ENCODE peak calls at places on chromosomes 5 and 9, in ten cellular contexts. One of them, this sample, is unnamed.

GRCh38 chr9:104836235-104836634 is 72.3 kb downstream of the NIPSNAP3B start:
- DNase-seq in progenitor cell of endocrine pancreas: no peak
- DNase-seq in posterior vena cava: no peak
- DNase-seq in heart left ventricle: no peak
- DNase-seq in endothelial cell: no peak
- DNase-seq in esophagus squamous epithelium: no peak
- DNase-seq in psoas muscle: no peak
- DNase-seq in COR-L47: peak; percentile 53
- DNase-seq in NCI-H2029: peak; percentile 71
- DNase-seq in naive thymus-derived CD4-positive, alpha-beta T cell: no peak
- DNase-seq in this sample: no peak

GRCh38 chr9:89481161-89481915 is 16.6 kb downstream of the SEMA4D start:
- DNase-seq in naive thymus-derived CD4-positive, alpha-beta T cell: peak; percentile 51
- DNase-seq in COR-L47: no peak
- DNase-seq in endothelial cell: no peak
- DNase-seq in esophagus squamous epithelium: no peak
- DNase-seq in heart left ventricle: no peak
- DNase-seq in psoas muscle: no peak
- DNase-seq in NCI-H2029: no peak
- DNase-seq in progenitor cell of endocrine pancreas: no peak
- DNase-seq in posterior vena cava: peak; percentile 28
- DNase-seq in this sample: no peak

GRCh38 chr5:98927988-98928801 is 612 bp downstream of the CHD1 start:
- DNase-seq in endothelial cell: peak; percentile 70
- DNase-seq in naive thymus-derived CD4-positive, alpha-beta T cell: peak; percentile 54
- DNase-seq in progenitor cell of endocrine pancreas: peak; percentile 56
- DNase-seq in COR-L47: peak; percentile 40
- DNase-seq in NCI-H2029: peak; percentile 47
- DNase-seq in psoas muscle: peak; percentile 77
- DNase-seq in posterior vena cava: peak; percentile 89
- DNase-seq in heart left ventricle: peak; percentile 75
- DNase-seq in esophagus squamous epithelium: peak; percentile 69
- DNase-seq in this sample: peak; percentile 83

GRCh38 chr5:141773779-141774531 is 91.9 kb upstream of the ARAP3 start:
- DNase-seq in psoas muscle: no peak
- DNase-seq in progenitor cell of endocrine pancreas: no peak
- DNase-seq in esophagus squamous epithelium: no peak
- DNase-seq in COR-L47: no peak
- DNase-seq in naive thymus-derived CD4-positive, alpha-beta T cell: no peak
- DNase-seq in endothelial cell: no peak
- DNase-seq in NCI-H2029: no peak
- DNase-seq in posterior vena cava: no peak
- DNase-seq in heart left ventricle: no peak
- DNase-seq in this sample: no peak

GRCh38 chr5:72559866-72560766 is 52.9 kb upstream of the ZNF366 start:
- DNase-seq in endothelial cell: no peak
- DNase-seq in COR-L47: no peak
- DNase-seq in esophagus squamous epithelium: no peak
- DNase-seq in heart left ventricle: peak; percentile 34
- DNase-seq in psoas muscle: no peak
- DNase-seq in posterior vena cava: no peak
- DNase-seq in progenitor cell of endocrine pancreas: no peak
- DNase-seq in naive thymus-derived CD4-positive, alpha-beta T cell: no peak
- DNase-seq in NCI-H2029: no peak
- DNase-seq in this sample: no peak

GRCh38 chr5:68217476-68217984 is 2.0 kb downstream of the PIK3R1 start:
- DNase-seq in heart left ventricle: no peak
- DNase-seq in NCI-H2029: no peak
- DNase-seq in progenitor cell of endocrine pancreas: no peak
- DNase-seq in psoas muscle: no peak
- DNase-seq in naive thymus-derived CD4-positive, alpha-beta T cell: no peak
- DNase-seq in endothelial cell: no peak
- DNase-seq in esophagus squamous epithelium: no peak
- DNase-seq in posterior vena cava: peak; percentile 63
- DNase-seq in COR-L47: no peak
- DNase-seq in this sample: no peak

GRCh38 chr9:86795861-86796497 is 151.3 kb downstream of the GAS1 start:
- DNase-seq in posterior vena cava: no peak
- DNase-seq in heart left ventricle: peak; percentile 38
- DNase-seq in esophagus squamous epithelium: no peak
- DNase-seq in endothelial cell: peak; percentile 20
- DNase-seq in COR-L47: no peak
- DNase-seq in naive thymus-derived CD4-positive, alpha-beta T cell: no peak
- DNase-seq in NCI-H2029: no peak
- DNase-seq in progenitor cell of endocrine pancreas: no peak
- DNase-seq in psoas muscle: peak; percentile 73
- DNase-seq in this sample: no peak

GRCh38 chr9:13716620-13717019 is 437.1 kb upstream of the MPDZ start:
- DNase-seq in psoas muscle: no peak
- DNase-seq in heart left ventricle: no peak
- DNase-seq in posterior vena cava: no peak
- DNase-seq in naive thymus-derived CD4-positive, alpha-beta T cell: no peak
- DNase-seq in NCI-H2029: no peak
- DNase-seq in COR-L47: no peak
- DNase-seq in progenitor cell of endocrine pancreas: no peak
- DNase-seq in esophagus squamous epithelium: no peak
- DNase-seq in endothelial cell: no peak
- DNase-seq in this sample: no peak

GRCh38 chr9:113620377-113621161 is 157.0 kb downstream of the RGS3 start:
- DNase-seq in endothelial cell: peak; percentile 72
- DNase-seq in posterior vena cava: peak; percentile 92
- DNase-seq in heart left ventricle: peak; percentile 81
- DNase-seq in esophagus squamous epithelium: no peak
- DNase-seq in COR-L47: no peak
- DNase-seq in naive thymus-derived CD4-positive, alpha-beta T cell: no peak
- DNase-seq in psoas muscle: peak; percentile 72
- DNase-seq in progenitor cell of endocrine pancreas: peak; percentile 39
- DNase-seq in NCI-H2029: peak; percentile 44
- DNase-seq in this sample: no peak

GRCh38 chr9:95018099-95018927 is 291.8 kb downstream of the AOPEP start:
- DNase-seq in heart left ventricle: peak; percentile 65
- DNase-seq in endothelial cell: no peak
- DNase-seq in psoas muscle: peak; percentile 72
- DNase-seq in esophagus squamous epithelium: no peak
- DNase-seq in posterior vena cava: no peak
- DNase-seq in naive thymus-derived CD4-positive, alpha-beta T cell: no peak
- DNase-seq in NCI-H2029: no peak
- DNase-seq in COR-L47: no peak
- DNase-seq in progenitor cell of endocrine pancreas: no peak
- DNase-seq in this sample: peak; percentile 55

GRCh38 chr5:170225326-170226137 is 7.3 kb upstream of the C5orf58 start:
- DNase-seq in progenitor cell of endocrine pancreas: peak; percentile 55
- DNase-seq in esophagus squamous epithelium: no peak
- DNase-seq in endothelial cell: peak; percentile 81
- DNase-seq in psoas muscle: peak; percentile 78
- DNase-seq in COR-L47: peak; percentile 56
- DNase-seq in posterior vena cava: peak; percentile 84
- DNase-seq in naive thymus-derived CD4-positive, alpha-beta T cell: peak; percentile 72
- DNase-seq in NCI-H2029: peak; percentile 23
- DNase-seq in heart left ventricle: peak; percentile 71
- DNase-seq in this sample: peak; percentile 80

GRCh38 chr5:156411131-156411727 is 84.3 kb downstream of the SGCD start:
- DNase-seq in endothelial cell: no peak
- DNase-seq in psoas muscle: no peak
- DNase-seq in esophagus squamous epithelium: no peak
- DNase-seq in naive thymus-derived CD4-positive, alpha-beta T cell: no peak
- DNase-seq in COR-L47: no peak
- DNase-seq in heart left ventricle: no peak
- DNase-seq in progenitor cell of endocrine pancreas: no peak
- DNase-seq in posterior vena cava: no peak
- DNase-seq in NCI-H2029: no peak
- DNase-seq in this sample: no peak

GRCh38 chr5:56910123-56910951 is 941 bp downstream of the SETD9 start:
- DNase-seq in NCI-H2029: peak; percentile 61
- DNase-seq in posterior vena cava: peak; percentile 85
- DNase-seq in COR-L47: peak; percentile 62
- DNase-seq in endothelial cell: peak; percentile 52
- DNase-seq in esophagus squamous epithelium: no peak
- DNase-seq in naive thymus-derived CD4-positive, alpha-beta T cell: no peak
- DNase-seq in progenitor cell of endocrine pancreas: peak; percentile 12
- DNase-seq in psoas muscle: peak; percentile 68
- DNase-seq in heart left ventricle: no peak
- DNase-seq in this sample: peak; percentile 37

GRCh38 chr9:135504262-135505229 is 4.1 kb downstream of the MRPS2 start:
- DNase-seq in psoas muscle: peak; percentile 71
- DNase-seq in NCI-H2029: no peak
- DNase-seq in naive thymus-derived CD4-positive, alpha-beta T cell: peak; percentile 43
- DNase-seq in esophagus squamous epithelium: no peak
- DNase-seq in endothelial cell: peak; percentile 72
- DNase-seq in COR-L47: peak; percentile 47
- DNase-seq in progenitor cell of endocrine pancreas: peak; percentile 39
- DNase-seq in posterior vena cava: peak; percentile 88
- DNase-seq in heart left ventricle: peak; percentile 51
- DNase-seq in this sample: peak; percentile 32

GRCh38 chr5:1449081-1449630 is 3.9 kb upstream of the SLC6A3 start:
- DNase-seq in NCI-H2029: no peak
- DNase-seq in endothelial cell: no peak
- DNase-seq in esophagus squamous epithelium: no peak
- DNase-seq in progenitor cell of endocrine pancreas: no peak
- DNase-seq in heart left ventricle: no peak
- DNase-seq in naive thymus-derived CD4-positive, alpha-beta T cell: no peak
- DNase-seq in posterior vena cava: peak; percentile 41
- DNase-seq in COR-L47: no peak
- DNase-seq in psoas muscle: no peak
- DNase-seq in this sample: no peak

GRCh38 chr9:137309368-137310189 is 7.5 kb upstream of the NRARP start:
- DNase-seq in psoas muscle: peak; percentile 38
- DNase-seq in NCI-H2029: no peak
- DNase-seq in esophagus squamous epithelium: no peak
- DNase-seq in posterior vena cava: no peak
- DNase-seq in endothelial cell: no peak
- DNase-seq in naive thymus-derived CD4-positive, alpha-beta T cell: no peak
- DNase-seq in heart left ventricle: no peak
- DNase-seq in progenitor cell of endocrine pancreas: no peak
- DNase-seq in COR-L47: no peak
- DNase-seq in this sample: no peak

GRCh38 chr5:150329881-150330876 is 27.3 kb upstream of the TCOF1 start:
- DNase-seq in esophagus squamous epithelium: no peak
- DNase-seq in psoas muscle: no peak
- DNase-seq in heart left ventricle: no peak
- DNase-seq in NCI-H2029: no peak
- DNase-seq in COR-L47: no peak
- DNase-seq in endothelial cell: no peak
- DNase-seq in naive thymus-derived CD4-positive, alpha-beta T cell: no peak
- DNase-seq in posterior vena cava: no peak
- DNase-seq in progenitor cell of endocrine pancreas: no peak
- DNase-seq in this sample: no peak